ENCODE peak calls at places on chromosomes 11 and 22, in six cellular contexts. One of them, this sample, is unnamed.

GRCh38 chr11:76620471-76620870 is 50.1 kb downstream of the LRRC32 start:
- DNase-seq in body of pancreas: no peak
- DNase-seq in endothelial cell of umbilical vein: peak; percentile 27
- DNase-seq in ovary: no peak
- DNase-seq in AG04450: peak; percentile 45
- DNase-seq in dorsolateral prefrontal cortex: no peak
- DNase-seq in this sample: no peak

GRCh38 chr11:112279901-112280267 is 19.2 kb upstream of the PLET1 start:
- DNase-seq in body of pancreas: peak; percentile 74
- DNase-seq in endothelial cell of umbilical vein: peak; percentile 63
- DNase-seq in ovary: peak; percentile 71
- DNase-seq in AG04450: no peak
- DNase-seq in dorsolateral prefrontal cortex: peak; percentile 70
- DNase-seq in this sample: peak; percentile 70

GRCh38 chr22:37284807-37285355 is 2.6 kb downstream of the CYTH4 start:
- DNase-seq in body of pancreas: peak; percentile 12
- DNase-seq in endothelial cell of umbilical vein: no peak
- DNase-seq in ovary: no peak
- DNase-seq in AG04450: no peak
- DNase-seq in dorsolateral prefrontal cortex: peak; percentile 45
- DNase-seq in this sample: peak; percentile 7

GRCh38 chr11:63896071-63896470 is 20.9 kb downstream of the RCOR2 start:
- DNase-seq in body of pancreas: peak; percentile 87
- DNase-seq in endothelial cell of umbilical vein: no peak
- DNase-seq in ovary: no peak
- DNase-seq in AG04450: no peak
- DNase-seq in dorsolateral prefrontal cortex: no peak
- DNase-seq in this sample: no peak

GRCh38 chr11:110092577-110093406 is at the start of gene ZC3H12C:
- DNase-seq in body of pancreas: peak; percentile 92
- DNase-seq in endothelial cell of umbilical vein: peak; percentile 89
- DNase-seq in ovary: peak; percentile 88
- DNase-seq in AG04450: peak; percentile 72
- DNase-seq in dorsolateral prefrontal cortex: peak; percentile 74
- DNase-seq in this sample: peak; percentile 92

GRCh38 chr22:23670378-23671295 is 20.2 kb upstream of the RGL4 start:
- DNase-seq in body of pancreas: no peak
- DNase-seq in endothelial cell of umbilical vein: no peak
- DNase-seq in ovary: no peak
- DNase-seq in AG04450: no peak
- DNase-seq in dorsolateral prefrontal cortex: no peak
- DNase-seq in this sample: no peak

GRCh38 chr11:67507242-67507890 is 596 bp downstream of the CDK2AP2 start:
- DNase-seq in body of pancreas: peak; percentile 85
- DNase-seq in endothelial cell of umbilical vein: no peak
- DNase-seq in ovary: no peak
- DNase-seq in AG04450: peak; percentile 29
- DNase-seq in dorsolateral prefrontal cortex: peak; percentile 61
- DNase-seq in this sample: no peak

GRCh38 chr11:86456075-86456939 is 81.6 kb downstream of the CCDC81 start:
- DNase-seq in body of pancreas: peak; percentile 89
- DNase-seq in endothelial cell of umbilical vein: peak; percentile 87
- DNase-seq in ovary: peak; percentile 88
- DNase-seq in AG04450: peak; percentile 66
- DNase-seq in dorsolateral prefrontal cortex: peak; percentile 92
- DNase-seq in this sample: no peak

GRCh38 chr11:35083181-35084061 is 55.5 kb upstream of the CD44 start:
- DNase-seq in body of pancreas: peak; percentile 51
- DNase-seq in endothelial cell of umbilical vein: no peak
- DNase-seq in ovary: peak; percentile 34
- DNase-seq in AG04450: peak; percentile 88
- DNase-seq in dorsolateral prefrontal cortex: peak; percentile 31
- DNase-seq in this sample: no peak

GRCh38 chr22:27686534-27686933 is 115.0 kb downstream of the MN1 start:
- DNase-seq in body of pancreas: peak; percentile 68
- DNase-seq in endothelial cell of umbilical vein: peak; percentile 87
- DNase-seq in ovary: no peak
- DNase-seq in AG04450: peak; percentile 24
- DNase-seq in dorsolateral prefrontal cortex: peak; percentile 89
- DNase-seq in this sample: peak; percentile 42

GRCh38 chr11:46465683-46466082 is 74.1 kb upstream of the CHRM4 start:
- DNase-seq in body of pancreas: no peak
- DNase-seq in endothelial cell of umbilical vein: no peak
- DNase-seq in ovary: no peak
- DNase-seq in AG04450: no peak
- DNase-seq in dorsolateral prefrontal cortex: no peak
- DNase-seq in this sample: no peak

GRCh38 chr11:128399722-128400121 is 187.6 kb downstream of the ETS1 start:
- DNase-seq in body of pancreas: no peak
- DNase-seq in endothelial cell of umbilical vein: no peak
- DNase-seq in ovary: no peak
- DNase-seq in AG04450: no peak
- DNase-seq in dorsolateral prefrontal cortex: no peak
- DNase-seq in this sample: no peak

GRCh38 chr11:115670538-115671200 is 166.5 kb upstream of the CADM1 start:
- DNase-seq in body of pancreas: no peak
- DNase-seq in endothelial cell of umbilical vein: no peak
- DNase-seq in ovary: no peak
- DNase-seq in AG04450: no peak
- DNase-seq in dorsolateral prefrontal cortex: no peak
- DNase-seq in this sample: no peak

GRCh38 chr11:48105096-48105990 is 111.3 kb upstream of the OR4B1 start:
- DNase-seq in body of pancreas: no peak
- DNase-seq in endothelial cell of umbilical vein: no peak
- DNase-seq in ovary: no peak
- DNase-seq in AG04450: no peak
- DNase-seq in dorsolateral prefrontal cortex: no peak
- DNase-seq in this sample: no peak
- H3K27ac ChIP-seq in body of pancreas: peak overlapping the region; percentile 71
- H3K27ac ChIP-seq in endothelial cell of umbilical vein: no peak overlapping the region
- H3K27ac ChIP-seq in ovary: no peak overlapping the region
- H3K27ac ChIP-seq in AG04450: no peak overlapping the region
- H3K27ac ChIP-seq in dorsolateral prefrontal cortex: peak overlapping the region; percentile 98
- H3K27ac ChIP-seq in this sample: peak overlapping the region; percentile 99

GRCh38 chr22:49423125-49423650 is 404.5 kb downstream of the BRD1 start:
- DNase-seq in body of pancreas: no peak
- DNase-seq in endothelial cell of umbilical vein: no peak
- DNase-seq in ovary: no peak
- DNase-seq in AG04450: no peak
- DNase-seq in dorsolateral prefrontal cortex: no peak
- DNase-seq in this sample: no peak
- H3K27ac ChIP-seq in body of pancreas: no peak overlapping the region
- H3K27ac ChIP-seq in endothelial cell of umbilical vein: no peak overlapping the region
- H3K27ac ChIP-seq in ovary: no peak overlapping the region
- H3K27ac ChIP-seq in AG04450: no peak overlapping the region
- H3K27ac ChIP-seq in dorsolateral prefrontal cortex: no peak overlapping the region
- H3K27ac ChIP-seq in this sample: no peak overlapping the region

DNA sequence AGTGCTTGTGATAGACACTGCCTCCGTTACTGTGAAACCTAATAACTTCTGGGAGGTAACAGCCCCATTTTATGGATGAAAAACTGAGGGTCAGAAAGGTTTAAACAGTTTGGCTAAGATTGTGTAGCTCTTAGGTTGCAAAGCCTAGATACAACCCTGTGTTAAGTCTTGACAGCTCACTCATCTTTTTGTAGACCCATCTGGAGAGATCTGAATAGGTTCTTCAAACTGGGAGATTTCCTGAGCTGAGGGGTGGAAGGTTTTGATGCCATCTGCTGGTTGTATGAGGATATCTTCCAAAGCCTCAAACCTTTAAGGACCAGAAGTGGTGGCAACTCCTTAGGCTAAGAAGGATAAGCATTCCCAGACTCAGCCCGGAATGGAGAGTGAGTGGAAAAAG is 8.3 kb downstream of the YPEL4 start:
- DNase-seq in body of pancreas: no peak
- DNase-seq in endothelial cell of umbilical vein: peak; percentile 46
- DNase-seq in ovary: no peak
- DNase-seq in AG04450: peak; percentile 33
- DNase-seq in dorsolateral prefrontal cortex: no peak
- DNase-seq in this sample: peak; percentile 55
- H3K27ac ChIP-seq in body of pancreas: no peak overlapping the region
- H3K27ac ChIP-seq in endothelial cell of umbilical vein: no peak overlapping the region
- H3K27ac ChIP-seq in ovary: no peak overlapping the region
- H3K27ac ChIP-seq in AG04450: peak overlapping the region; percentile 21
- H3K27ac ChIP-seq in dorsolateral prefrontal cortex: no peak overlapping the region
- H3K27ac ChIP-seq in this sample: no peak overlapping the region

GRCh38 chr11:66118847-66119246 is 48.8 kb downstream of the PACS1 start:
- DNase-seq in body of pancreas: no peak
- DNase-seq in endothelial cell of umbilical vein: no peak
- DNase-seq in ovary: no peak
- DNase-seq in AG04450: no peak
- DNase-seq in dorsolateral prefrontal cortex: no peak
- DNase-seq in this sample: no peak
- H3K27ac ChIP-seq in body of pancreas: peak overlapping the region; percentile 58
- H3K27ac ChIP-seq in endothelial cell of umbilical vein: peak overlapping the region; percentile 78
- H3K27ac ChIP-seq in ovary: peak overlapping the region; percentile 49
- H3K27ac ChIP-seq in AG04450: peak overlapping the region; percentile 93
- H3K27ac ChIP-seq in dorsolateral prefrontal cortex: no peak overlapping the region
- H3K27ac ChIP-seq in this sample: no peak overlapping the region

GRCh38 chr22:42970029-42970428 is 44.9 kb downstream of the PACSIN2 start:
- DNase-seq in body of pancreas: peak; percentile 45
- DNase-seq in endothelial cell of umbilical vein: no peak
- DNase-seq in ovary: no peak
- DNase-seq in AG04450: no peak
- DNase-seq in dorsolateral prefrontal cortex: no peak
- DNase-seq in this sample: no peak
- H3K27ac ChIP-seq in body of pancreas: peak overlapping the region; percentile 33
- H3K27ac ChIP-seq in endothelial cell of umbilical vein: no peak overlapping the region
- H3K27ac ChIP-seq in ovary: no peak overlapping the region
- H3K27ac ChIP-seq in AG04450: peak overlapping the region; percentile 23
- H3K27ac ChIP-seq in dorsolateral prefrontal cortex: no peak overlapping the region
- H3K27ac ChIP-seq in this sample: no peak overlapping the region

GRCh38 chr11:121655481-121656332 is 202.9 kb upstream of the SORL1-AS1 start:
- DNase-seq in body of pancreas: peak; percentile 87
- DNase-seq in endothelial cell of umbilical vein: peak; percentile 87
- DNase-seq in ovary: peak; percentile 96
- DNase-seq in AG04450: peak; percentile 97
- DNase-seq in dorsolateral prefrontal cortex: peak; percentile 90
- DNase-seq in this sample: peak; percentile 93
- H3K27ac ChIP-seq in body of pancreas: peak overlapping the region; percentile 81
- H3K27ac ChIP-seq in endothelial cell of umbilical vein: peak overlapping the region; percentile 69
- H3K27ac ChIP-seq in ovary: peak overlapping the region; percentile 91
- H3K27ac ChIP-seq in AG04450: peak overlapping the region; percentile 100
- H3K27ac ChIP-seq in dorsolateral prefrontal cortex: peak overlapping the region; percentile 95
- H3K27ac ChIP-seq in this sample: peak overlapping the region; percentile 98

GRCh38 chr11:69966910-69967309 is 111.2 kb upstream of the ANO1 start:
- DNase-seq in body of pancreas: no peak
- DNase-seq in endothelial cell of umbilical vein: no peak
- DNase-seq in ovary: no peak
- DNase-seq in AG04450: no peak
- DNase-seq in dorsolateral prefrontal cortex: no peak
- DNase-seq in this sample: no peak

GRCh38 chr11:69969890-69970784 is 108.0 kb upstream of the ANO1 start:
- DNase-seq in body of pancreas: no peak
- DNase-seq in endothelial cell of umbilical vein: no peak
- DNase-seq in ovary: no peak
- DNase-seq in AG04450: no peak
- DNase-seq in dorsolateral prefrontal cortex: no peak
- DNase-seq in this sample: no peak

GRCh38 chr11:69967484-69967883 is 110.6 kb upstream of the ANO1 start:
- DNase-seq in body of pancreas: no peak
- DNase-seq in endothelial cell of umbilical vein: no peak
- DNase-seq in ovary: no peak
- DNase-seq in AG04450: no peak
- DNase-seq in dorsolateral prefrontal cortex: no peak
- DNase-seq in this sample: no peak

GRCh38 chr11:69966583-69966835 is 111.6 kb upstream of the ANO1 start:
- DNase-seq in body of pancreas: no peak
- DNase-seq in endothelial cell of umbilical vein: no peak
- DNase-seq in ovary: no peak
- DNase-seq in AG04450: no peak
- DNase-seq in dorsolateral prefrontal cortex: no peak
- DNase-seq in this sample: no peak

DNA sequence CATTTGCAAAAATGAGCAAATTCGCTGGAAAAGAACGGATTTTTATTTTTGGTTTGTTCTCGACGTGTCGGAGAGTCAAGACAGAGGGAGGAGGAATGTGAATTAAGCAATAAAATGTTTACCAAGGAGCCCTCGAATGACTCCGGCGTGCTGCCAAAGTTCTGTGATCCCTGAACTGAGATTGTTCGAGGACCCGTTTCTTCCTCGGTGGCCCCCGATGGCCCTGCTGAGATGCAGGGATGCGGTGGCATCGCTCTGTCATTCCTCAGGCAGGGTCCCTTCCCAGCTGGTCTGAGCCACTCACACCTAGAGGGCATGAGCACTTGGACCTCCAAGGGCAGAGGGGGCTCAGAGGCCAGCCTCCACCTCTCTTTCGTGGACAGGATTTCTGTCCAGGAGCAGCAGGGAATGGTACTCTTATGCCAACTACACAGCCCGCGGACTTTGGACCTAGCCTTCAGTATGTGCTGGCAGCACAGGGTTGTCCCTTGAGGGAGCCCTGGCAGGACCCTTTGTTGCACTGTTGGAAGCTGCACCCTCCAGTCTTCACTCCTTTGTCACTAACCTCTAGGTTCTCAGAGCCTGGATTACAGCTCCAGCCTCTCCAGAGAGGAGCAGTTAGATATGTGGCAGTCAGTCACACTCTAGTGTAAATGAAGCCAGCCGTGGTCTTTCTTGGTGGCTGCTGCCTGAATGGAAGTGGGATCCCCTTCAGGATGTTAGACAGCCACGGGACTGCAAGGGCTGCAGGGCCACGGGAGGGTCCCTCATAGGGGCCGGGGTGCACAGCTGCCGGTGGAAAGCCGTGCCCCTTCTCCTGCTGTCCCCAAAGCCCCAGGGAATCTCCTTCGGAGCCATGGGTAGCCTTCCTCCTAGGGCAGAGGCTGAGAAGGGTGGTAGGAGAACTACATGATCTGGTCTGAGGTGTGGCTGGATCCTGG is 109.4 kb upstream of the ANO1 start:
- DNase-seq in body of pancreas: no peak
- DNase-seq in endothelial cell of umbilical vein: no peak
- DNase-seq in ovary: peak; percentile 46
- DNase-seq in AG04450: no peak
- DNase-seq in dorsolateral prefrontal cortex: no peak
- DNase-seq in this sample: no peak
- H3K27ac ChIP-seq in body of pancreas: no peak overlapping the region
- H3K27ac ChIP-seq in endothelial cell of umbilical vein: no peak overlapping the region
- H3K27ac ChIP-seq in ovary: no peak overlapping the region
- H3K27ac ChIP-seq in AG04450: no peak overlapping the region
- H3K27ac ChIP-seq in dorsolateral prefrontal cortex: no peak overlapping the region
- H3K27ac ChIP-seq in this sample: no peak overlapping the region

This sample was measured in caudate nucleus.